ENCODE peak calls at places on chromosomes 3 and 15, in six cellular contexts. E is breast epithelium, G is IMR-90, O is heart right ventricle, I is GM23338, N is left lung. Y is an unnamed sample.

GRCh38 chr3:19029837-19030835 is 118.2 kb upstream of the KCNH8 start:
- DNase-seq in E (no peak), G (no peak), O (no peak), I (peak; percentile 61), N (no peak), Y (peak; percentile 49)

GRCh38 chr3:136296960-136297359 is 46.8 kb downstream of the PCCB start:
- DNase-seq in E (no peak), G (no peak), O (no peak), I (peak; percentile 61), N (no peak), Y (no peak)

GRCh38 chr15:77419050-77419835 is 661 bp downstream of the PEAK1 start:
- DNase-seq in E (no peak), G (peak; percentile 53), O (peak; percentile 57), I (peak; percentile 70), N (peak; percentile 87), Y (peak; percentile 60)

GRCh38 chr3:37986479-37987314 is 3.9 kb upstream of the VILL start:
- DNase-seq in E (peak; percentile 73), G (no peak), O (no peak), I (peak; percentile 40), N (peak; percentile 81), Y (no peak)

GRCh38 chr15:67186226-67186649 is 68.2 kb downstream of the AAGAB start:
- DNase-seq in E (no peak), G (no peak), O (peak; percentile 79), I (no peak), N (no peak), Y (no peak)

GRCh38 chr15:99452010-99452409 is 113.8 kb upstream of the MEF2A start:
- DNase-seq in E (no peak), G (no peak), O (no peak), I (no peak), N (no peak), Y (no peak)

GRCh38 chr3:181941250-181941649 is 229.5 kb downstream of the SOX2 start:
- DNase-seq in E (no peak), G (no peak), O (no peak), I (no peak), N (no peak), Y (no peak)

GRCh38 chr3:74861211-74861610 is 246.8 kb upstream of the CNTN3 start:
- DNase-seq in E (no peak), G (no peak), O (no peak), I (peak; percentile 11), N (no peak), Y (no peak)

GRCh38 chr3:136946978-136947377 is 10.8 kb upstream of the IL20RB start:
- DNase-seq in E (no peak), G (no peak), O (no peak), I (no peak), N (no peak), Y (no peak)

GRCh38 chr3:39180183-39180545 is 12.2 kb downstream of the XIRP1 start:
- DNase-seq in E (no peak), G (no peak), O (no peak), I (no peak), N (no peak), Y (peak; percentile 48)

GRCh38 chr15:66215811-66216210 is 37.7 kb downstream of the MEGF11 start:
- DNase-seq in E (no peak), G (no peak), O (no peak), I (no peak), N (no peak), Y (no peak)

GRCh38 chr15:55250951-55251350 is 38.7 kb downstream of the RAB27A start:
- DNase-seq in E (no peak), G (no peak), O (no peak), I (no peak), N (no peak), Y (no peak)

GRCh38 chr3:176870451-176870850 is 326.8 kb downstream of the TBL1XR1 start:
- DNase-seq in E (no peak), G (no peak), O (no peak), I (no peak), N (no peak), Y (no peak)

GRCh38 chr3:59839810-59840515 is 790.1 kb upstream of the CFAP20DC start:
- DNase-seq in E (no peak), G (no peak), O (no peak), I (no peak), N (no peak), Y (peak; percentile 60)

GRCh38 chr3:194142156-194142910 is 6.4 kb downstream of the HES1 start:
- DNase-seq in E (no peak), G (no peak), O (peak; percentile 42), I (no peak), N (no peak), Y (no peak)

GRCh38 chr3:119322523-119323400 is 28.6 kb downstream of the ARHGAP31 start:
- DNase-seq in E (peak; percentile 65), G (peak; percentile 79), O (peak; percentile 90), I (peak; percentile 90), N (peak; percentile 99), Y (peak; percentile 96)

GRCh38 chr3:102295756-102296155 is 139.1 kb upstream of the ZPLD1 start:
- DNase-seq in E (no peak), G (no peak), O (no peak), I (no peak), N (no peak), Y (no peak)

GRCh38 chr3:161310649-161311423 is 60.5 kb downstream of the SPTSSB start:
- DNase-seq in E (no peak), G (no peak), O (no peak), I (no peak), N (no peak), Y (peak; percentile 89)

GRCh38 chr3:4806535-4807108 is 172.6 kb upstream of the BHLHE40 start:
- DNase-seq in E (no peak), G (no peak), O (no peak), I (no peak), N (no peak), Y (no peak)

GRCh38 chr15:68729789-68730201 is 90.9 kb downstream of the ANP32A start:
- DNase-seq in E (no peak), G (peak; percentile 33), O (peak; percentile 37), I (no peak), N (no peak), Y (no peak)

GRCh38 chr3:173066044-173066679 is 74.9 kb downstream of the SPATA16 start:
- DNase-seq in E (no peak), G (peak; percentile 11), O (no peak), I (no peak), N (no peak), Y (no peak)

GRCh38 chr15:101138913-101139880 is 112.7 kb downstream of the CHSY1 start:
- DNase-seq in E (no peak), G (peak; percentile 62), O (no peak), I (no peak), N (peak; percentile 35), Y (no peak)

GRCh38 chr3:9747267-9747666 is 2.5 kb upstream of the OGG1 start:
- DNase-seq in E (no peak), G (peak; percentile 52), O (no peak), I (no peak), N (no peak), Y (no peak)

GRCh38 chr15:45646220-45646619 is 11.4 kb downstream of the SQOR start:
- DNase-seq in E (no peak), G (peak; percentile 79), O (no peak), I (no peak), N (no peak), Y (peak; percentile 14)

GRCh38 chr3:56851966-56852884 is 50.5 kb upstream of the ARHGEF3 start:
- DNase-seq in E (no peak), G (no peak), O (no peak), I (no peak), N (no peak), Y (no peak)

GRCh38 chr3:83224101-83224868 is 1462.8 kb upstream of the GBE1 start:
- DNase-seq in E (no peak), G (no peak), O (no peak), I (no peak), N (no peak), Y (no peak)

GRCh38 chr15:90580946-90581345 is 51.2 kb downstream of the CRTC3 start:
- DNase-seq in E (no peak), G (no peak), O (no peak), I (no peak), N (no peak), Y (no peak)

GRCh38 chr3:52391096-52391495 is 53.8 kb downstream of the SEMA3G start:
- DNase-seq in E (no peak), G (no peak), O (no peak), I (no peak), N (peak; percentile 41), Y (no peak)

GRCh38 chr3:52385157-52385556 is 59.7 kb downstream of the SEMA3G start:
- DNase-seq in E (no peak), G (peak; percentile 41), O (no peak), I (peak; percentile 96), N (no peak), Y (peak; percentile 59)

GRCh38 chr3:52387481-52387880 is 57.4 kb downstream of the SEMA3G start:
- DNase-seq in E (no peak), G (no peak), O (no peak), I (no peak), N (no peak), Y (no peak)

GRCh38 chr3:52388933-52389332 is 56.0 kb downstream of the SEMA3G start:
- DNase-seq in E (no peak), G (no peak), O (no peak), I (peak; percentile 31), N (no peak), Y (no peak)

DNA sequence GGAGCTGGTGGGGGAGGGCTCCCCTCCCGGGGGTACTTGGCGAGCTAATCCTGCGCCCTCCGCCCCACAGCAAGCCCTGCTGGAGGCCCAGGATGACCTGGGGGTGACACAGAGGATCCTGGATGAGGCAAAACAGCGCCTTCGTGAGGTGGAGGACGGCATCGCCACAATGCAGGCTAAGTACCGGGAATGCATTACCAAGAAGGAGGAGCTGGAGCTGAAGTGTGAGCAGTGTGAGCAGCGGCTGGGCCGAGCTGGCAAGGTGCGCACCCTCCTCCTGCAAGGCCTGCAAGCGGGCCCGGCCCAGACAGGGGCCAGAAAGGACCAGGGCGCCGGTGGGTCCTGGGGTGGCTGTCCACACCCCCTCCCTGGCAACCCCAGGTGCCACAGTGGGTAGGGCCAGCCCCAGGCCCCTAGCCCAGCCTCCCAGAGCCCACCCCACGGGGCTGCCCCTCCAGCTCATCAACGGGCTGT is 56.5 kb downstream of the SEMA3G start:
- DNase-seq in E (no peak), G (no peak), O (no peak), I (peak; percentile 80), N (peak; percentile 74), Y (no peak)
- TF ChIP-seq CTCF in E (no peak), G (no peak), O (no peak), I (peak; percentile 60), N (no peak), Y (peak; percentile 17)

DNA sequence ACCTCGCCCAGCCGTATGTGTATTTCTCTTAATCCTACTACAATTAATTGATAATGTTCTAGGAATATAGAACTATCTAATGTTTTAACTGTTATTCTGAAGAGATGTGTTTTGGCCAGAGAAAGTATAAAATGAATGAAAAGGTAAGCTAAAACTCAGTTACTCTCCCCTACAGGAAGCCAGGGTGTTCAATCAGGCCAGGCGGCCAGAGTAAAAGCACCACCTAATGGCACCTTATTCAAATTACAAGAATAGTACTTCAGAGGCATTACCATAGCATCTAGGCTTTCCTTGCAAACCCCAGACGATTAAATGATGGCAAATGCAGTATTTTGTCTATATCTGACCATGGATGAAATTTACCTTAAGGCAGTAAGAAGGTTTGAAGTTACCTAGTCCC is 10.4 kb downstream of the SLC12A8 start:
- DNase-seq in E (no peak), G (peak; percentile 25), O (no peak), I (peak; percentile 75), N (no peak), Y (peak; percentile 49)
- TF ChIP-seq CTCF in E (no peak), G (peak; percentile 42), O (no peak), I (peak; percentile 71), N (peak; percentile 14), Y (peak; percentile 39)

GRCh38 chr3:123281929-123282328 is 80.2 kb downstream of the SEC22A start:
- DNase-seq in E (no peak), G (no peak), O (no peak), I (no peak), N (no peak), Y (no peak)
- TF ChIP-seq CTCF in E (no peak), G (no peak), O (no peak), I (no peak), N (no peak), Y (no peak)

GRCh38 chr15:64842986-64843561 is 1.4 kb downstream of the PLEKHO2 start:
- DNase-seq in E (no peak), G (peak; percentile 59), O (peak; percentile 61), I (no peak), N (peak; percentile 88), Y (no peak)
- TF ChIP-seq CTCF in E (no peak), G (no peak), O (no peak), I (no peak), N (no peak), Y (no peak)

Y was measured in activated CD8-positive, alpha-beta T cell treated with anti-CD3 and anti-CD28 coated beads for 36 hours.